ENCODE peak calls at places on chromosomes 13 and 19, in four cellular contexts. N is WERI-Rb-1, K is transverse colon, Y is body of pancreas. E is an unnamed sample. For H3K27me3, the result is how much of the 10 kb centered on the place peaks cover.

GRCh38 chr13:37277435-37278144 is 172.1 kb upstream of the CSNK1A1L start:
- DNase-seq in K (no peak), N (no peak), Y (no peak), E (no peak)

GRCh38 chr13:21033224-21033855 is 28.0 kb downstream of the LATS2 start:
- DNase-seq in Y (peak), N (no peak), K (peak), E (no peak)

GRCh38 chr13:99191900-99192399 is 8.7 kb upstream of the UBAC2 start:
- DNase-seq in N (peak), K (peak), Y (no peak), E (peak)

GRCh38 chr19:4108767-4109625 is 14.9 kb downstream of the MAP2K2 start:
- DNase-seq in Y (no peak), K (peak), N (no peak), E (no peak)

GRCh38 chr13:28297341-28297740 is 159.0 kb downstream of the PAN3 start:
- DNase-seq in N (no peak), Y (no peak), K (no peak), E (no peak)

GRCh38 chr13:110448230-110448629 is 113.3 kb downstream of the RAB20 start:
- DNase-seq in Y (no peak), N (no peak), K (no peak), E (no peak)

GRCh38 chr13:45834411-45834994 is 17.1 kb downstream of the SIAH3 start:
- DNase-seq in Y (no peak), N (no peak), K (no peak), E (no peak)

GRCh38 chr19:30227071-30227621 is 145.0 kb upstream of the ZNF536 start:
- DNase-seq in N (no peak), Y (no peak), K (no peak), E (no peak)

GRCh38 chr13:51737609-51738008 is 66.4 kb downstream of the DHRS12 start:
- DNase-seq in K (no peak), Y (no peak), N (no peak), E (no peak)

GRCh38 chr19:6588508-6589345 is 2.2 kb downstream of the CD70 start:
- DNase-seq in K (no peak), N (no peak), Y (no peak), E (no peak)

GRCh38 chr13:50208826-50209335 is 193.6 kb downstream of the KCNRG start:
- DNase-seq in K (peak), N (no peak), Y (peak), E (peak)

GRCh38 chr13:46476174-46476573 is 76.8 kb upstream of the LRCH1 start:
- DNase-seq in Y (no peak), K (no peak), N (no peak), E (no peak)

GRCh38 chr19:38183227-38183914 is 40.7 kb downstream of the DPF1 start:
- DNase-seq in N (peak), Y (no peak), K (no peak), E (no peak)

GRCh38 chr19:737591-738093 is 13.3 kb upstream of the MISP start:
- DNase-seq in K (peak), Y (peak), N (peak), E (peak)

GRCh38 chr19:55598719-55599467 is 424 bp downstream of the FIZ1 start:
- DNase-seq in Y (peak), K (peak), N (peak), E (peak)

GRCh38 chr13:37194428-37194861 is 89.0 kb upstream of the CSNK1A1L start:
- DNase-seq in Y (no peak), N (no peak), K (no peak), E (no peak)

GRCh38 chr13:106357198-106357597 is 178.3 kb downstream of the EFNB2 start:
- DNase-seq in N (no peak), K (no peak), Y (no peak), E (no peak)

GRCh38 chr13:42275098-42275471 is 3.1 kb downstream of the AKAP11 start:
- DNase-seq in Y (no peak), K (no peak), N (no peak), E (no peak)

GRCh38 chr13:102696465-102696864 is 1.6 kb upstream of the METTL21C start:
- DNase-seq in Y (no peak), K (no peak), N (no peak), E (no peak)

GRCh38 chr13:99505814-99506269 is 4.6 kb downstream of the TM9SF2 start:
- DNase-seq in K (no peak), N (no peak), Y (no peak), E (no peak)

GRCh38 chr13:51822106-51822840 is 18.3 kb upstream of the DHRS12 start:
- DNase-seq in Y (no peak), K (no peak), N (peak), E (no peak)

GRCh38 chr19:43780706-43781525 is at the start of gene KCNN4:
- DNase-seq in Y (no peak), N (no peak), K (peak), E (peak)

GRCh38 chr13:112880221-112880641 is 88.8 kb upstream of the MCF2L start:
- DNase-seq in N (no peak), Y (peak), K (no peak), E (no peak)

GRCh38 chr19:2532252-2533071 is 56.5 kb downstream of the GADD45B start:
- DNase-seq in K (no peak), N (no peak), Y (peak), E (no peak)

GRCh38 chr13:44299544-44299943 is 74.1 kb upstream of the SERP2 start:
- DNase-seq in K (no peak), N (no peak), Y (no peak), E (no peak)

GRCh38 chr13:44302233-44302632 is 71.4 kb upstream of the SERP2 start:
- DNase-seq in Y (no peak), K (no peak), N (no peak), E (no peak)

GRCh38 chr13:44300895-44301638 is 72.6 kb upstream of the SERP2 start:
- DNase-seq in Y (peak), N (no peak), K (no peak), E (no peak)

GRCh38 chr13:44302948-44303575 is 70.6 kb upstream of the SERP2 start:
- DNase-seq in K (no peak), N (no peak), Y (no peak), E (no peak)

DNA sequence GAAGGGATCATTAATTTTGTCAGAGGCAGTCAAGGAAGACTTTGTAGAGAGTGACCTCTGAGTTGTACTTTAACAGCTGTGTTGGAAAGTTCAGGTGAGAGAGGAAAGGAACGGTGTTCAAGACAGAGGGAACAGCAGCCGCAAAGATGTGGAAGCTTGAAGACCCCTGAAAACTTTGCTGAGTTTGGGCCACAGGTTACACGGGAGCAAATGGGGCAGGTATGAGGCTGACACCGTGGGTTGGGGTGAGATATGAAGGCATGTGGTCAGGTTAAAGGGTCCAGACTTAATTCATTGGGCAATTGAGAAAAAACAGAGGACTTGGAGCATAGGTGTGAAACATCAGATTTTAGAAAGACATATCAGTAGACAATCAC is 72.0 kb upstream of the SERP2 start:
- DNase-seq in Y (no peak), K (no peak), N (no peak), E (no peak)
- H3K27ac ChIP-seq in Y (peak), K (peak), N (no peak), E (no peak)

GRCh38 chr19:50857366-50857765 is 2.7 kb downstream of the KLK3 start:
- DNase-seq in K (no peak), N (no peak), Y (no peak), E (no peak)
- H3K27me3 ChIP-seq in K (under half), N (half or more), Y (under half), E (under half)

GRCh38 chr13:91162180-91162579 is 185.3 kb upstream of the MIR17HG start:
- DNase-seq in N (peak), Y (no peak), K (no peak), E (no peak)
- H3K27ac ChIP-seq in N (no peak), Y (no peak), K (no peak), E (no peak)

DNA sequence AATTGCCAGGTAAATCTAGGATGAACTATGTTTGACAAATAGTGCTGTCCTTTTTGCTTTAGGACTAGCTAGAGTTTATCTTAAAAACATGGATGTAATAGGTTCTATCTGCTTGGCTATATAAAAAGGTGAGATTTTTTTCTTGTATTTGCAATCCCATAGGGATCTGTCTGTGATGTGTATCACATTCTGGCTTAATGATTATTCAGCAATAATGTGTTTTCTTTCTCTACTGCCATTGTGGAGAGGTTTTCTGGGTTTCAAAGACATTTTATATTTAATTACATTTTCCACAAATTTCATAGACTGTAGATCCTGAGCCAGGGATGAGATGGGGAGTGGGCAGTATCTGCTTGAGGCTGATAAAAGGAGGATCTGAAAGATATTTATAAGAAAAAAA is 277.8 kb upstream of the SLITRK5 start:
- DNase-seq in K (no peak), Y (no peak), N (no peak), E (no peak)
- H3K27me3 ChIP-seq in K (under half), Y (under half), N (under half), E (under half)

GRCh38 chr13:101116826-101117225 is 299.5 kb downstream of the NALCN start:
- DNase-seq in Y (no peak), K (no peak), N (no peak), E (no peak)
- H3K27ac ChIP-seq in Y (no peak), K (no peak), N (no peak), E (no peak)